ENCODE peak calls at places on chromosome 17, in ten cellular contexts. C is activated CD4-positive, alpha-beta T cell treated with anti-CD3 and anti-CD28 coated beads, Interleukin-2, amount 10 ng/mL, durations not matched to agents 7 days and 5 days; D is CD4-positive, alpha-beta T cell; F is GM20000; J is aorta; Q is CD8-positive, alpha-beta memory T cell; U is NCI-H2227 treated with DMSO at 0.1 percent for 48 hours; Y is NCI-H1092; A is MCF 10A; B is non-pigmented ciliary epithelial cell. E is an unnamed sample.

GRCh38 chr17:59152925-59153324 is 2.1 kb downstream of the SKA2 start:
- DNase-seq in C (no peak), D (no peak), F (no peak), J (no peak), Q (no peak), U (no peak), Y (no peak), A (no peak), B (no peak), E (no peak)

GRCh38 chr17:65292430-65292829 is 155.3 kb downstream of the RGS9 start:
- DNase-seq in C (no peak), D (no peak), F (no peak), J (no peak), Q (no peak), U (no peak), Y (no peak), A (no peak), B (no peak), E (no peak)

GRCh38 chr17:63139356-63139755 is 173.3 kb downstream of the TANC2 start:
- DNase-seq in C (no peak), D (no peak), F (no peak), J (no peak), Q (no peak), U (no peak), Y (no peak), A (peak; percentile 25), B (no peak), E (no peak)

GRCh38 chr17:13088666-13089065 is 70.8 kb upstream of the ELAC2 start:
- DNase-seq in C (no peak), D (no peak), F (no peak), J (no peak), Q (no peak), U (no peak), Y (no peak), A (no peak), B (no peak), E (no peak)

GRCh38 chr17:44014133-44014436 is 678 bp downstream of the TMEM101 start:
- DNase-seq in C (no peak), D (no peak), F (no peak), J (peak; percentile 12), Q (no peak), U (peak; percentile 19), Y (no peak), A (no peak), B (no peak), E (no peak)

GRCh38 chr17:55530064-55530463 is 18.8 kb upstream of the SMIM36 start:
- DNase-seq in C (no peak), D (no peak), F (no peak), J (no peak), Q (no peak), U (no peak), Y (no peak), A (no peak), B (no peak), E (no peak)

GRCh38 chr17:28466521-28467048 is 6.9 kb upstream of the SLC13A2 start:
- DNase-seq in C (no peak), D (no peak), F (no peak), J (no peak), Q (no peak), U (no peak), Y (no peak), A (no peak), B (peak; percentile 2), E (no peak)

GRCh38 chr17:29158096-29158495 is 22.1 kb downstream of the MYO18A start:
- DNase-seq in C (no peak), D (no peak), F (no peak), J (no peak), Q (no peak), U (no peak), Y (no peak), A (no peak), B (no peak), E (no peak)

GRCh38 chr17:38357488-38358123 is 6.0 kb downstream of the SOCS7 start:
- DNase-seq in C (no peak), D (no peak), F (no peak), J (no peak), Q (no peak), U (no peak), Y (no peak), A (no peak), B (no peak), E (no peak)

GRCh38 chr17:68420065-68420847 is 37.0 kb downstream of the WIPI1 start:
- DNase-seq in C (no peak), D (no peak), F (no peak), J (no peak), Q (no peak), U (no peak), Y (no peak), A (no peak), B (no peak), E (no peak)

GRCh38 chr17:72126575-72127486 is 6.0 kb downstream of the SOX9 start:
- DNase-seq in C (no peak), D (no peak), F (no peak), J (no peak), Q (no peak), U (no peak), Y (no peak), A (peak; percentile 31), B (no peak), E (no peak)

GRCh38 chr17:45225051-45225700 is 3.5 kb downstream of the FMNL1 start:
- DNase-seq in C (peak; percentile 31), D (peak; percentile 61), F (no peak), J (peak; percentile 50), Q (peak; percentile 52), U (no peak), Y (no peak), A (peak; percentile 60), B (no peak), E (no peak)

GRCh38 chr17:77778636-77779524 is 179.6 kb upstream of the TNRC6C start:
- DNase-seq in C (no peak), D (no peak), F (no peak), J (peak; percentile 92), Q (no peak), U (no peak), Y (peak; percentile 85), A (peak; percentile 34), B (no peak), E (no peak)

GRCh38 chr17:36205637-36206458 is 5.0 kb upstream of the CCL4L2 start:
- DNase-seq in C (no peak), D (no peak), F (no peak), J (no peak), Q (no peak), U (no peak), Y (no peak), A (no peak), B (no peak), E (no peak)

GRCh38 chr17:41724476-41725030 is 9.9 kb downstream of the HAP1 start:
- DNase-seq in C (no peak), D (no peak), F (no peak), J (no peak), Q (no peak), U (no peak), Y (peak; percentile 46), A (no peak), B (no peak), E (no peak)

GRCh38 chr17:64178011-64178825 is 48.3 kb upstream of the ERN1 start:
- DNase-seq in C (no peak), D (no peak), F (no peak), J (no peak), Q (no peak), U (no peak), Y (no peak), A (no peak), B (no peak), E (no peak)

GRCh38 chr17:67400193-67400592 is 23.1 kb downstream of the PITPNC1 start:
- DNase-seq in C (peak; percentile 22), D (no peak), F (no peak), J (no peak), Q (no peak), U (no peak), Y (no peak), A (no peak), B (no peak), E (no peak)

GRCh38 chr17:80017226-80018010 is 18.3 kb downstream of the TBC1D16 start:
- DNase-seq in C (no peak), D (no peak), F (no peak), J (no peak), Q (no peak), U (no peak), Y (no peak), A (no peak), B (no peak), E (no peak)

GRCh38 chr17:61149106-61149505 is 250.5 kb upstream of the TBX2 start:
- DNase-seq in C (no peak), D (no peak), F (no peak), J (no peak), Q (no peak), U (no peak), Y (no peak), A (no peak), B (no peak), E (no peak)

GRCh38 chr17:39014795-39015545 is 47.8 kb upstream of the FBXO47 start:
- DNase-seq in C (no peak), D (no peak), F (no peak), J (peak; percentile 49), Q (no peak), U (no peak), Y (no peak), A (peak; percentile 28), B (no peak), E (no peak)

GRCh38 chr17:17161121-17161520 is 45.0 kb downstream of the PLD6 start:
- DNase-seq in C (no peak), D (no peak), F (no peak), J (no peak), Q (no peak), U (no peak), Y (no peak), A (no peak), B (no peak), E (no peak)

GRCh38 chr17:81102352-81102751 is 63.0 kb upstream of the PVALEF start:
- DNase-seq in C (no peak), D (no peak), F (no peak), J (no peak), Q (no peak), U (no peak), Y (no peak), A (no peak), B (no peak), E (no peak)

GRCh38 chr17:21199311-21199710 is 14.7 kb downstream of the TMEM11 start:
- DNase-seq in C (no peak), D (no peak), F (no peak), J (no peak), Q (no peak), U (no peak), Y (no peak), A (no peak), B (peak; percentile 31), E (no peak)

GRCh38 chr17:50834786-50835562 is 412 bp upstream of the WFIKKN2 start:
- DNase-seq in C (no peak), D (no peak), F (no peak), J (no peak), Q (no peak), U (no peak), Y (no peak), A (no peak), B (no peak), E (no peak)

GRCh38 chr17:69608808-69609494 is 194.5 kb downstream of the MAP2K6 start:
- DNase-seq in C (no peak), D (no peak), F (no peak), J (peak; percentile 42), Q (no peak), U (no peak), Y (no peak), A (peak; percentile 65), B (peak; percentile 94), E (no peak)

GRCh38 chr17:72792771-72793170 is 299.7 kb downstream of the SLC39A11 start:
- DNase-seq in C (no peak), D (no peak), F (no peak), J (no peak), Q (no peak), U (no peak), Y (no peak), A (no peak), B (no peak), E (no peak)

GRCh38 chr17:17129466-17129865 is 76.7 kb downstream of the PLD6 start:
- DNase-seq in C (no peak), D (no peak), F (no peak), J (no peak), Q (no peak), U (no peak), Y (no peak), A (no peak), B (no peak), E (no peak)

GRCh38 chr17:15436399-15437369 is 30.7 kb downstream of the CDRT4 start:
- DNase-seq in C (peak; percentile 53), D (no peak), F (no peak), J (peak; percentile 56), Q (peak; percentile 6), U (no peak), Y (peak; percentile 88), A (peak; percentile 27), B (no peak), E (no peak)